ENCODE peak calls at places on chromosomes 5 and 9, in eight cellular contexts. One of them, this sample, is unnamed.

GRCh38 chr9:133460405-133461175 is 812 bp downstream of the CACFD1 start:
- DNase-seq in nephron progenitor cell: no peak
- DNase-seq in naive thymus-derived CD4-positive, alpha-beta T cell: no peak
- DNase-seq in AG08396: no peak
- DNase-seq in activated T-cell treated with anti-CD3 and anti-CD28 coated beads, Interleukin-2, amount 50 U/mL, for 1 hour: no peak
- DNase-seq in mesenchymal stem cell: peak
- DNase-seq in astrocyte of the cerebellum: no peak
- DNase-seq in foreskin melanocyte: no peak
- DNase-seq in this sample: peak

GRCh38 chr9:120413121-120414048 is 166.6 kb downstream of the CDK5RAP2 start:
- DNase-seq in activated T-cell treated with anti-CD3 and anti-CD28 coated beads, Interleukin-2, amount 50 U/mL, for 1 hour: no peak
- DNase-seq in naive thymus-derived CD4-positive, alpha-beta T cell: no peak
- DNase-seq in foreskin melanocyte: no peak
- DNase-seq in mesenchymal stem cell: no peak
- DNase-seq in astrocyte of the cerebellum: no peak
- DNase-seq in nephron progenitor cell: no peak
- DNase-seq in AG08396: no peak
- DNase-seq in this sample: no peak

GRCh38 chr9:135920256-135920930 is 13.0 kb upstream of the CAMSAP1 start:
- DNase-seq in naive thymus-derived CD4-positive, alpha-beta T cell: no peak
- DNase-seq in AG08396: no peak
- DNase-seq in astrocyte of the cerebellum: no peak
- DNase-seq in foreskin melanocyte: no peak
- DNase-seq in activated T-cell treated with anti-CD3 and anti-CD28 coated beads, Interleukin-2, amount 50 U/mL, for 1 hour: no peak
- DNase-seq in nephron progenitor cell: no peak
- DNase-seq in mesenchymal stem cell: no peak
- DNase-seq in this sample: no peak

GRCh38 chr5:81850494-81850893 is 99.6 kb upstream of the SSBP2 start:
- DNase-seq in nephron progenitor cell: no peak
- DNase-seq in foreskin melanocyte: no peak
- DNase-seq in activated T-cell treated with anti-CD3 and anti-CD28 coated beads, Interleukin-2, amount 50 U/mL, for 1 hour: no peak
- DNase-seq in mesenchymal stem cell: no peak
- DNase-seq in astrocyte of the cerebellum: no peak
- DNase-seq in naive thymus-derived CD4-positive, alpha-beta T cell: no peak
- DNase-seq in AG08396: peak
- DNase-seq in this sample: no peak

GRCh38 chr5:112551437-112552018 is 132.5 kb upstream of the EPB41L4A start:
- DNase-seq in astrocyte of the cerebellum: peak
- DNase-seq in foreskin melanocyte: peak
- DNase-seq in activated T-cell treated with anti-CD3 and anti-CD28 coated beads, Interleukin-2, amount 50 U/mL, for 1 hour: no peak
- DNase-seq in naive thymus-derived CD4-positive, alpha-beta T cell: peak
- DNase-seq in nephron progenitor cell: peak
- DNase-seq in mesenchymal stem cell: peak
- DNase-seq in AG08396: peak
- DNase-seq in this sample: peak

GRCh38 chr9:80320916-80321315 is 749.2 kb downstream of the TLE4 start:
- DNase-seq in activated T-cell treated with anti-CD3 and anti-CD28 coated beads, Interleukin-2, amount 50 U/mL, for 1 hour: no peak
- DNase-seq in foreskin melanocyte: no peak
- DNase-seq in mesenchymal stem cell: peak
- DNase-seq in astrocyte of the cerebellum: peak
- DNase-seq in nephron progenitor cell: no peak
- DNase-seq in AG08396: peak
- DNase-seq in naive thymus-derived CD4-positive, alpha-beta T cell: no peak
- DNase-seq in this sample: no peak

GRCh38 chr5:176391999-176392398 is 3.4 kb downstream of the HIGD2A start:
- DNase-seq in mesenchymal stem cell: no peak
- DNase-seq in foreskin melanocyte: no peak
- DNase-seq in nephron progenitor cell: no peak
- DNase-seq in activated T-cell treated with anti-CD3 and anti-CD28 coated beads, Interleukin-2, amount 50 U/mL, for 1 hour: no peak
- DNase-seq in naive thymus-derived CD4-positive, alpha-beta T cell: no peak
- DNase-seq in astrocyte of the cerebellum: no peak
- DNase-seq in AG08396: no peak
- DNase-seq in this sample: no peak

GRCh38 chr5:109694451-109694891 is 4.7 kb downstream of the MAN2A1 start:
- DNase-seq in activated T-cell treated with anti-CD3 and anti-CD28 coated beads, Interleukin-2, amount 50 U/mL, for 1 hour: no peak
- DNase-seq in AG08396: no peak
- DNase-seq in foreskin melanocyte: no peak
- DNase-seq in astrocyte of the cerebellum: no peak
- DNase-seq in mesenchymal stem cell: peak
- DNase-seq in naive thymus-derived CD4-positive, alpha-beta T cell: no peak
- DNase-seq in nephron progenitor cell: no peak
- DNase-seq in this sample: no peak

GRCh38 chr5:66596791-66597757 is 881 bp downstream of the MAST4 start:
- DNase-seq in nephron progenitor cell: peak
- DNase-seq in foreskin melanocyte: no peak
- DNase-seq in naive thymus-derived CD4-positive, alpha-beta T cell: no peak
- DNase-seq in AG08396: peak
- DNase-seq in mesenchymal stem cell: peak
- DNase-seq in astrocyte of the cerebellum: no peak
- DNase-seq in activated T-cell treated with anti-CD3 and anti-CD28 coated beads, Interleukin-2, amount 50 U/mL, for 1 hour: no peak
- DNase-seq in this sample: no peak

GRCh38 chr5:56802235-56802634 is 13.1 kb upstream of the MAP3K1 start:
- DNase-seq in AG08396: no peak
- DNase-seq in astrocyte of the cerebellum: no peak
- DNase-seq in nephron progenitor cell: no peak
- DNase-seq in naive thymus-derived CD4-positive, alpha-beta T cell: no peak
- DNase-seq in foreskin melanocyte: no peak
- DNase-seq in activated T-cell treated with anti-CD3 and anti-CD28 coated beads, Interleukin-2, amount 50 U/mL, for 1 hour: no peak
- DNase-seq in mesenchymal stem cell: no peak
- DNase-seq in this sample: no peak

GRCh38 chr5:19492861-19493260 is 495.1 kb downstream of the CDH18 start:
- DNase-seq in nephron progenitor cell: no peak
- DNase-seq in AG08396: no peak
- DNase-seq in foreskin melanocyte: no peak
- DNase-seq in mesenchymal stem cell: no peak
- DNase-seq in naive thymus-derived CD4-positive, alpha-beta T cell: no peak
- DNase-seq in activated T-cell treated with anti-CD3 and anti-CD28 coated beads, Interleukin-2, amount 50 U/mL, for 1 hour: no peak
- DNase-seq in astrocyte of the cerebellum: no peak
- DNase-seq in this sample: no peak

GRCh38 chr9:70625078-70625477 is 210.6 kb upstream of the KLF9 start:
- DNase-seq in nephron progenitor cell: no peak
- DNase-seq in naive thymus-derived CD4-positive, alpha-beta T cell: no peak
- DNase-seq in foreskin melanocyte: no peak
- DNase-seq in activated T-cell treated with anti-CD3 and anti-CD28 coated beads, Interleukin-2, amount 50 U/mL, for 1 hour: no peak
- DNase-seq in astrocyte of the cerebellum: no peak
- DNase-seq in mesenchymal stem cell: no peak
- DNase-seq in AG08396: no peak
- DNase-seq in this sample: no peak

GRCh38 chr9:15642369-15642962 is 89.6 kb downstream of the CCDC171 start:
- DNase-seq in naive thymus-derived CD4-positive, alpha-beta T cell: no peak
- DNase-seq in mesenchymal stem cell: peak
- DNase-seq in activated T-cell treated with anti-CD3 and anti-CD28 coated beads, Interleukin-2, amount 50 U/mL, for 1 hour: no peak
- DNase-seq in AG08396: peak
- DNase-seq in nephron progenitor cell: no peak
- DNase-seq in foreskin melanocyte: peak
- DNase-seq in astrocyte of the cerebellum: peak
- DNase-seq in this sample: peak

GRCh38 chr9:100070071-100070470 is 28.7 kb downstream of the ERP44 start:
- DNase-seq in activated T-cell treated with anti-CD3 and anti-CD28 coated beads, Interleukin-2, amount 50 U/mL, for 1 hour: no peak
- DNase-seq in astrocyte of the cerebellum: no peak
- DNase-seq in naive thymus-derived CD4-positive, alpha-beta T cell: no peak
- DNase-seq in nephron progenitor cell: no peak
- DNase-seq in mesenchymal stem cell: no peak
- DNase-seq in AG08396: no peak
- DNase-seq in foreskin melanocyte: no peak
- DNase-seq in this sample: no peak

GRCh38 chr9:27679338-27679737 is 106.1 kb upstream of the C9orf72 start:
- DNase-seq in AG08396: no peak
- DNase-seq in nephron progenitor cell: no peak
- DNase-seq in mesenchymal stem cell: no peak
- DNase-seq in foreskin melanocyte: no peak
- DNase-seq in naive thymus-derived CD4-positive, alpha-beta T cell: no peak
- DNase-seq in astrocyte of the cerebellum: no peak
- DNase-seq in activated T-cell treated with anti-CD3 and anti-CD28 coated beads, Interleukin-2, amount 50 U/mL, for 1 hour: no peak
- DNase-seq in this sample: no peak

GRCh38 chr5:72210913-72211670 is 103.8 kb downstream of the MAP1B start:
- DNase-seq in nephron progenitor cell: no peak
- DNase-seq in activated T-cell treated with anti-CD3 and anti-CD28 coated beads, Interleukin-2, amount 50 U/mL, for 1 hour: no peak
- DNase-seq in astrocyte of the cerebellum: peak
- DNase-seq in foreskin melanocyte: peak
- DNase-seq in AG08396: peak
- DNase-seq in naive thymus-derived CD4-positive, alpha-beta T cell: no peak
- DNase-seq in mesenchymal stem cell: peak
- DNase-seq in this sample: peak

GRCh38 chr9:98010450-98010849 is 27.3 kb downstream of the ANP32B start:
- DNase-seq in foreskin melanocyte: no peak
- DNase-seq in naive thymus-derived CD4-positive, alpha-beta T cell: no peak
- DNase-seq in AG08396: peak
- DNase-seq in nephron progenitor cell: no peak
- DNase-seq in astrocyte of the cerebellum: no peak
- DNase-seq in mesenchymal stem cell: peak
- DNase-seq in activated T-cell treated with anti-CD3 and anti-CD28 coated beads, Interleukin-2, amount 50 U/mL, for 1 hour: no peak
- DNase-seq in this sample: no peak